ENCODE peak calls at places on chromosomes 2 and 18, in nine cellular contexts. J is aorta, D is left ventricle myocardium inferior, E is neural progenitor cell, P is lung, C is stomach, Z is MM.1S, I is HCT116, W is colonic mucosa. B is an unnamed sample.

GRCh38 chr2:121285077-121285449 is at the start of gene TFCP2L1:
- DNase-seq in E (peak; percentile 67), C (peak; percentile 83), W (peak; percentile 76), Z (no peak), I (no peak), J (no peak), D (no peak), P (peak; percentile 45), B (peak; percentile 20)

GRCh38 chr2:73972846-73973245 is 11.9 kb upstream of the TET3 start:
- DNase-seq in W (no peak), I (no peak), C (no peak), Z (no peak), P (no peak), D (no peak), E (no peak), J (no peak), B (no peak)

GRCh38 chr2:110755494-110756078 is 23.2 kb downstream of the ACOXL start:
- DNase-seq in I (no peak), W (no peak), P (no peak), D (no peak), C (no peak), Z (peak; percentile 41), E (no peak), J (no peak), B (no peak)

GRCh38 chr2:46861916-46862315 is 53.7 kb downstream of the MCFD2 start:
- DNase-seq in Z (no peak), J (no peak), I (no peak), W (no peak), D (no peak), P (no peak), C (no peak), E (no peak), B (no peak)

GRCh38 chr2:159684796-159685195 is 27.5 kb upstream of the MARCHF7 start:
- DNase-seq in I (peak; percentile 12), Z (no peak), W (no peak), D (no peak), C (no peak), P (no peak), E (no peak), J (no peak), B (no peak)

GRCh38 chr2:206160124-206160806 is 570 bp downstream of the EEF1B2 start:
- DNase-seq in P (no peak), I (no peak), C (peak; percentile 63), J (no peak), W (no peak), E (no peak), Z (peak; percentile 63), D (no peak), B (no peak)

GRCh38 chr2:221468288-221468687 is 103.8 kb downstream of the EPHA4 start:
- DNase-seq in I (no peak), C (no peak), E (peak; percentile 79), J (no peak), Z (no peak), P (no peak), W (no peak), D (no peak), B (peak; percentile 33)

GRCh38 chr18:58391113-58391892 is 237.6 kb downstream of the ALPK2 start:
- DNase-seq in J (no peak), Z (no peak), I (no peak), W (no peak), E (no peak), P (no peak), D (no peak), C (no peak), B (no peak)

GRCh38 chr2:15159751-15160177 is 401.4 kb downstream of the NBAS start:
- DNase-seq in Z (peak; percentile 10), C (no peak), E (peak; percentile 54), D (no peak), W (peak; percentile 24), J (no peak), I (peak; percentile 38), P (no peak), B (no peak)

GRCh38 chr18:79687806-79688205 is 8.2 kb downstream of the CTDP1 start:
- DNase-seq in Z (no peak), P (no peak), W (no peak), E (no peak), J (no peak), I (no peak), C (no peak), D (no peak), B (no peak)

GRCh38 chr18:3821524-3821923 is 371.6 kb downstream of the TGIF1 start:
- DNase-seq in W (no peak), C (no peak), E (no peak), I (no peak), Z (no peak), D (no peak), J (no peak), P (no peak), B (no peak)

GRCh38 chr2:138079976-138080375 is 115.7 kb downstream of the HNMT start:
- DNase-seq in E (no peak), P (no peak), I (no peak), C (no peak), Z (no peak), D (no peak), J (no peak), W (no peak), B (no peak)

GRCh38 chr2:143241403-143242088 is 112.3 kb downstream of the ARHGAP15 start:
- DNase-seq in P (no peak), D (no peak), W (no peak), C (no peak), E (peak; percentile 23), Z (no peak), I (no peak), J (no peak), B (peak; percentile 60)

GRCh38 chr18:54775686-54776085 is 52.6 kb upstream of the RAB27B start:
- DNase-seq in Z (no peak), J (no peak), E (no peak), D (no peak), C (peak; percentile 40), P (no peak), I (peak; percentile 64), W (no peak), B (no peak)

GRCh38 chr2:12718662-12719399 is 2.1 kb downstream of the TRIB2 start:
- DNase-seq in Z (no peak), I (no peak), E (peak; percentile 88), J (no peak), P (no peak), W (no peak), C (no peak), D (no peak), B (no peak)

GRCh38 chr2:12720181-12720580 is 3.4 kb downstream of the TRIB2 start:
- DNase-seq in C (no peak), J (no peak), I (no peak), E (peak; percentile 14), Z (no peak), W (no peak), D (no peak), P (no peak), B (no peak)

GRCh38 chr2:12719400-12720104 is 2.8 kb downstream of the TRIB2 start:
- DNase-seq in W (no peak), J (no peak), I (no peak), E (peak; percentile 7), C (no peak), P (no peak), D (no peak), Z (no peak), B (no peak)

GRCh38 chr2:12721571-12722444 is 5.1 kb downstream of the TRIB2 start:
- DNase-seq in W (no peak), E (peak; percentile 21), C (no peak), I (no peak), J (no peak), D (no peak), P (no peak), Z (no peak), B (no peak)

DNA sequence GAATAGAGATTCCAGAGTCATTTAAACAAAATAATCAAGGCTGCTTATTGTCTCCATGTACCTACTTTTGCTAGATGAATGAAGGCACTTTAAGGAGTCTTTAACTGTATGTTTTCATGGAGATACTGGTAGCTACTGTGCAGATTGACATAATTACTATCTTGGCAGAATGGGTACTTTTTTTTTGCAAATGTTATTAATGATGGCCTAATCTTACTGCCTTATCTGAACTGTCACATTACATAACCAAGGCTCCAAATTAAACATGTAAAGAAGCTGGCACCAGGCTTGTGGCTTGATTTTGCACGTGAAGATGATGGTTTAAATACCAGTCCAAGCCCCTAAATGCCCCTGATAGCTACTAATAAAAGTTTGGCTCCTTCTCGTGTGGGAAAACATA is 4.0 kb downstream of the TRIB2 start:
- DNase-seq in I (no peak), C (no peak), P (no peak), J (no peak), D (no peak), W (no peak), Z (no peak), E (no peak), B (no peak)
- H3K4me1 ChIP-seq in I (no peaks in the 10 kb centered on the region), C (peaks cover 67% of the 10 kb centered on the region), P (peaks cover 33% of the 10 kb centered on the region), J (no peaks in the 10 kb centered on the region), D (peaks cover 95% of the 10 kb centered on the region), W (peaks cover 2% of the 10 kb centered on the region), Z (peaks cover 10% of the 10 kb centered on the region), E (peaks cover 29% of the 10 kb centered on the region), B (no peaks in the 10 kb centered on the region)

GRCh38 chr2:201257941-201258665 is 2.2 kb upstream of the CASP8 start:
- DNase-seq in D (peak; percentile 58), E (no peak), C (peak; percentile 74), P (peak; percentile 93), W (peak; percentile 90), I (peak; percentile 68), J (peak; percentile 82), Z (peak; percentile 99), B (no peak)
- H3K4me1 ChIP-seq in D (peaks cover 28% of the 10 kb centered on the region), E (peaks cover 11% of the 10 kb centered on the region), C (peaks cover 76% of the 10 kb centered on the region), P (no peaks in the 10 kb centered on the region), W (no peaks in the 10 kb centered on the region), I (peaks cover 23% of the 10 kb centered on the region), J (peaks cover 2% of the 10 kb centered on the region), Z (peaks cover 35% of the 10 kb centered on the region), B (peaks cover 2% of the 10 kb centered on the region)

GRCh38 chr18:44804033-44804432 is 123.3 kb downstream of the SETBP1 start:
- DNase-seq in E (no peak), D (no peak), J (no peak), C (no peak), I (no peak), P (no peak), Z (no peak), W (no peak), B (no peak)

GRCh38 chr18:44803019-44803650 is 122.4 kb downstream of the SETBP1 start:
- DNase-seq in D (peak; percentile 24), J (no peak), W (peak; percentile 78), P (no peak), Z (peak; percentile 70), I (no peak), C (peak; percentile 78), E (no peak), B (no peak)

GRCh38 chr18:44807766-44808165 is 127.1 kb downstream of the SETBP1 start:
- DNase-seq in Z (no peak), J (no peak), W (peak; percentile 30), P (no peak), I (no peak), C (no peak), D (no peak), E (no peak), B (no peak)

GRCh38 chr18:44805176-44805575 is 124.5 kb downstream of the SETBP1 start:
- DNase-seq in P (no peak), W (no peak), I (no peak), D (no peak), Z (no peak), E (no peak), J (no peak), C (no peak), B (no peak)

GRCh38 chr18:44805643-44806042 is 125.0 kb downstream of the SETBP1 start:
- DNase-seq in I (no peak), C (no peak), E (no peak), D (no peak), J (no peak), Z (no peak), W (no peak), P (no peak), B (no peak)
- H3K4me1 ChIP-seq in I (no peaks in the 10 kb centered on the region), C (peaks cover 71% of the 10 kb centered on the region), E (peaks cover 11% of the 10 kb centered on the region), D (peaks cover 22% of the 10 kb centered on the region), J (peaks cover 5% of the 10 kb centered on the region), Z (peaks cover 38% of the 10 kb centered on the region), W (peaks cover 14% of the 10 kb centered on the region), P (peaks cover 11% of the 10 kb centered on the region), B (no peaks in the 10 kb centered on the region)

GRCh38 chr2:134300585-134300984 is 46.7 kb downstream of the MGAT5 start:
- DNase-seq in E (no peak), W (no peak), D (no peak), I (no peak), J (no peak), P (no peak), C (no peak), Z (no peak), B (no peak)
- H3K4me1 ChIP-seq in E (no peaks in the 10 kb centered on the region), W (no peaks in the 10 kb centered on the region), D (peaks cover 78% of the 10 kb centered on the region), I (no peaks in the 10 kb centered on the region), J (peaks cover 7% of the 10 kb centered on the region), P (peaks cover 29% of the 10 kb centered on the region), C (peaks cover 36% of the 10 kb centered on the region), Z (peaks cover 2% of the 10 kb centered on the region), B (peaks cover 2% of the 10 kb centered on the region)

B was measured in iPS DF 6.9.